ENCODE peak calls at places on chromosomes 16 and 17, in eight cellular contexts. Z is K562, L is upper lobe of left lung, D is Panc1, U is GM23338, Y is HCT116, W is HepG2, P is GM12878. Q is an unnamed sample.
A peak's percentile ranks its signal among the peaks of the same experiment; 100 is the strongest.

GRCh38 chr16:69204106-69204655 is 17.2 kb downstream of the SNTB2 start:
- ATAC-seq in D (no peak), L (peak; percentile 63), Z (no peak), W (no peak), Y (no peak), P (peak; percentile 63), U (no peak), Q (no peak)

GRCh38 chr17:21194688-21195087 is 19.3 kb downstream of the TMEM11 start:
- ATAC-seq in U (no peak), W (no peak), Y (no peak), P (no peak), L (peak; percentile 49), D (no peak), Z (no peak), Q (peak; percentile 68)

GRCh38 chr16:3243882-3244281 is 8.9 kb upstream of the ZNF200 start:
- ATAC-seq in W (no peak), L (no peak), Y (no peak), D (no peak), P (no peak), U (no peak), Z (no peak), Q (no peak)

GRCh38 chr16:82360024-82360783 is 190.2 kb upstream of the MPHOSPH6 start:
- ATAC-seq in U (no peak), L (no peak), D (no peak), W (no peak), Z (no peak), Y (no peak), P (no peak), Q (no peak)

GRCh38 chr17:75693500-75694481 is 26.7 kb downstream of the SAP30BP start:
- ATAC-seq in Z (no peak), D (peak; percentile 85), W (no peak), L (peak; percentile 18), P (no peak), U (peak; percentile 78), Y (peak; percentile 69), Q (peak; percentile 91)

GRCh38 chr17:19641687-19642372 is 6.7 kb upstream of the ALDH3A2 start:
- ATAC-seq in W (no peak), U (no peak), Y (no peak), P (no peak), Z (no peak), D (peak; percentile 62), L (no peak), Q (no peak)

GRCh38 chr16:70658921-70659320 is 12.6 kb downstream of the IL34 start:
- ATAC-seq in U (no peak), Z (no peak), L (no peak), P (no peak), D (no peak), W (no peak), Y (no peak), Q (no peak)

GRCh38 chr17:31907342-31907975 is 6.0 kb upstream of the UTP6 start:
- ATAC-seq in Y (no peak), U (no peak), W (no peak), P (no peak), Z (peak; percentile 42), D (no peak), L (no peak), Q (no peak)

GRCh38 chr16:56742030-56742984 is 12.4 kb downstream of the NUP93 start:
- ATAC-seq in U (no peak), L (peak; percentile 47), W (no peak), D (peak; percentile 72), P (peak; percentile 52), Z (peak; percentile 42), Y (peak; percentile 74), Q (peak; percentile 57)

GRCh38 chr17:27466748-27467375 is 10.6 kb downstream of the KSR1 start:
- ATAC-seq in L (peak; percentile 58), P (peak; percentile 79), Y (no peak), U (peak; percentile 35), W (no peak), D (no peak), Z (peak; percentile 60), Q (peak; percentile 31)

GRCh38 chr17:78862073-78863023 is 21.7 kb upstream of the USP36 start:
- ATAC-seq in U (no peak), Z (peak; percentile 95), L (peak; percentile 96), W (peak; percentile 22), D (peak; percentile 92), P (no peak), Y (peak; percentile 91), Q (peak; percentile 96)

GRCh38 chr16:61820820-61821219 is 215.4 kb downstream of the CDH8 start:
- ATAC-seq in D (no peak), Y (no peak), U (no peak), Z (no peak), W (no peak), P (no peak), L (no peak), Q (no peak)

GRCh38 chr16:30562021-30562420 is 3.8 kb upstream of the ZNF764 start:
- ATAC-seq in Z (no peak), D (no peak), Y (no peak), W (no peak), L (no peak), U (no peak), P (no peak), Q (no peak)

GRCh38 chr17:39573447-39574298 is 34.0 kb downstream of the NEUROD2 start:
- ATAC-seq in D (peak; percentile 94), Y (peak; percentile 94), L (peak; percentile 94), U (peak; percentile 91), W (peak; percentile 87), Z (peak; percentile 98), P (peak; percentile 90), Q (peak; percentile 97)
- TF ChIP-seq POLR2AphosphoS5 in D (no peak), Y (peak; percentile 37), L (no peak), U (peak; percentile 60), W (no peak), Z (no peak), P (no peak), Q (no peak)

GRCh38 chr16:10240854-10241613 is 58.8 kb upstream of the GRIN2A start:
- ATAC-seq in D (no peak), U (no peak), W (no peak), Y (no peak), Z (peak; percentile 70), P (no peak), L (no peak), Q (no peak)
- TF ChIP-seq POLR2AphosphoS5 in D (no peak), U (no peak), W (no peak), Y (no peak), Z (no peak), P (no peak), L (no peak), Q (no peak)

GRCh38 chr17:82245144-82246039 is 16.6 kb downstream of the SLC16A3 start:
- ATAC-seq in W (no peak), L (no peak), Y (no peak), Z (no peak), U (no peak), P (no peak), D (no peak), Q (no peak)

GRCh38 chr17:82243648-82244412 is 15.0 kb downstream of the SLC16A3 start:
- ATAC-seq in P (no peak), Y (no peak), L (no peak), U (no peak), D (peak; percentile 0), Z (no peak), W (no peak), Q (no peak)

GRCh38 chr17:82246040-82246364 is 17.2 kb downstream of the SLC16A3 start:
- ATAC-seq in D (no peak), L (no peak), P (no peak), W (no peak), U (no peak), Y (no peak), Z (no peak), Q (no peak)

GRCh38 chr17:82242977-82243647 is 14.3 kb downstream of the SLC16A3 start:
- ATAC-seq in D (peak; percentile 3), Y (no peak), Z (no peak), U (no peak), P (no peak), W (peak; percentile 17), L (peak; percentile 7), Q (peak; percentile 65)

DNA sequence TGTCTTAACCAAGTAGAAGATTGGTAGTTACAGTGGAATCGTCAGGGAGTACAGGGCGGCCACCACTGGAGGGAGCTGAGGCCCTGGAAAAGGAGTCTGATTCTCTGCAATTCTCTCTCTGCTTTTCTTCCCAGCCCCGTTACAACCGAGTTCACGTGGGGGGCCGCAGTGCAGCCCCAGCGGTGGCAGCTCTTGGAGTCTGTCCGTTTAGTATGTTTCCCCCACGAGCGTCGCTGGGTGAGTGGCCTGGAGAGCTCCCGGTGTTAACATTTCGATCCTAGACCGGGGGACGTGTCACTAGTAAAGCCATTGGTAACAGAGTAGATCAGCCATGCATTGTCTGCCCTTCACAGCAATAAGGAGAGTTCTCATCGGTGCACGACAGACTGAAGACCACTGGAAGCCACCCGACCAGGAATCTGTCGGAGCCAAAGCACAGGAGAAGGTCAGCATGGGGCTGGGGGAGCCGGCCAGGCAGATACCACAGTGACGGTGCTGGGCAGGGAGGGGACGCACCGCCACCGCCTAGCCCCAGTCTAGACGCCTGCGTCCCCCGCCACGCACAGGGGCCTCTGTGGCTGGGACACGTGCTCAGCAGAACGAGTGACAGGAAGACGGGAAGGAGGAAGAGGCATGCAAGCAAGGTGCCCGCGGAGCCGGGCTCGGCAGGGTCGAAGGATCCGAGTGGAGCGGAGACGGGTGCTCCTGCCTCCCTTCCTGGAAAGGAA is 15.7 kb downstream of the SLC16A3 start:
- ATAC-seq in D (no peak), Y (no peak), L (no peak), U (no peak), W (no peak), P (no peak), Z (peak; percentile 14), Q (no peak)
- TF ChIP-seq POLR2AphosphoS5 in D (peak; percentile 32), Y (peak; percentile 25), L (no peak), U (no peak), W (no peak), P (peak; percentile 12), Z (no peak), Q (no peak)

GRCh38 chr17:34364741-34365140 is 1.7 kb upstream of the CCL1 start:
- ATAC-seq in W (no peak), D (no peak), Z (no peak), P (peak; percentile 9), Y (no peak), U (no peak), L (no peak), Q (no peak)

GRCh38 chr17:34366529-34367107 is 3.6 kb upstream of the CCL1 start:
- ATAC-seq in Y (no peak), L (no peak), P (no peak), Z (no peak), U (no peak), D (no peak), W (no peak), Q (no peak)

GRCh38 chr17:34367486-34368270 is 4.6 kb upstream of the CCL1 start:
- ATAC-seq in D (peak; percentile 5), Y (no peak), U (no peak), W (no peak), L (no peak), P (no peak), Z (no peak), Q (no peak)

GRCh38 chr17:34365340-34365739 is 2.3 kb upstream of the CCL1 start:
- ATAC-seq in Z (no peak), Y (no peak), L (no peak), P (peak; percentile 13), U (no peak), W (no peak), D (no peak), Q (no peak)

DNA sequence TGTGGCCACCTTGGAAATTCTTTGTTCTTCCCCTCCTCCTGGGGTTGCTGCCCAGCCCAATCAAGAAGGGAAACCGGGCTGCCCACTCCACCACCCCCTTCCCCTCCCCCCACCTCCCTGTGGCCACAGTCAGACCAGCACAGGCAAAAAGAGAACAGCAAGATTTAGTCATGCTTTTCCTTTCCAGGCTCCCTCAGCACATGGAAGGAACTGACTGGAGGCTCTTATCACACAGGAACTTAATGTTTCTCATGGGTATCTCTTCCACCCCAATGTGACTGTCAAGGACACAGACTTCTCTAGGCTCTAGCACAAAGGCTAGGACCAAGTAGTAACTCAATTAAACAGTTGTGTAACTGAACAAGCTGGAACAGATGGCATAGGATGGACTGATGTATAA is 3.0 kb upstream of the CCL1 start:
- ATAC-seq in W (no peak), Z (no peak), U (no peak), P (no peak), D (no peak), Y (no peak), L (no peak), Q (no peak)
- TF ChIP-seq POLR2AphosphoS5 in W (no peak), Z (no peak), U (no peak), P (no peak), D (no peak), Y (no peak), L (no peak), Q (no peak)